ENCODE peak calls at places on chromosomes 1 and 21, in five cellular contexts. G is transverse colon, H is suprapubic skin, U is stomach, J is prostate gland. E is an unnamed sample.

GRCh38 chr21:45906196-45906805 is 75.3 kb upstream of the COL6A1 start:
- DNase-seq in G (no peak), H (peak; percentile 37), U (no peak), J (no peak), E (no peak)

GRCh38 chr1:222880586-222880985 is 65.7 kb downstream of the DISP1 start:
- DNase-seq in G (no peak), H (no peak), U (no peak), J (no peak), E (no peak)

GRCh38 chr21:45990741-45991605 is 9.4 kb downstream of the COL6A1 start:
- DNase-seq in G (peak; percentile 9), H (peak; percentile 59), U (no peak), J (no peak), E (peak; percentile 67)

GRCh38 chr21:36692125-36692843 is 6.6 kb upstream of the SIM2 start:
- DNase-seq in G (no peak), H (no peak), U (no peak), J (no peak), E (no peak)

GRCh38 chr21:38869196-38869595 is 63.5 kb downstream of the ETS2 start:
- DNase-seq in G (no peak), H (no peak), U (no peak), J (no peak), E (peak; percentile 72)

GRCh38 chr1:88302843-88303486 is 381.1 kb upstream of the PKN2 start:
- DNase-seq in G (no peak), H (no peak), U (no peak), J (peak; percentile 8), E (no peak)

GRCh38 chr1:113211467-113211866 is 138.5 kb downstream of the LRIG2 start:
- DNase-seq in G (no peak), H (no peak), U (no peak), J (no peak), E (no peak)

GRCh38 chr1:42947965-42948732 is 10.5 kb downstream of the SLC2A1 start:
- DNase-seq in G (no peak), H (no peak), U (no peak), J (no peak), E (no peak)

DNA sequence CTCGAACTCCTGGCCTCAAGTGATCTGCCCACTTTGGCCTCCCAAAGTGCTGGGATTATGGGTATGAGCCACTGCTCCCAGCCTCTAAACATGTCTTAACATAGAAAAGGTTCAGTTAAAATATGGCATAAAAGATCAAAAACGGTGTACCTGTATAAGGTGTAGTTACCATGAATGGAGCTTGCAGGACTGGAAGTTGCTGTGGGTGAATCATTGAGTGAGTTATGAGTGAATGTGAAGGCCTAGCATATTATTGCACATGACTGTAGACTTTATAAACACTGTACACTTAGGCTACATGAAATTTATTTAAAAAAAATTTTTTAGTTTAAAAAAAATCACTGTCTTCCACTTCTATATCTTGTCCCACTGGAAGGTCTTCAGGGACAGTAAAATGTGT is 15.7 kb downstream of the ABCD3 start:
- DNase-seq in G (no peak), H (no peak), U (no peak), J (no peak), E (no peak)
- H3K9me3 ChIP-seq in G (no peaks in the 10 kb centered on the region), H (peaks cover 10% of the 10 kb centered on the region), U (no peaks in the 10 kb centered on the region), J (no peaks in the 10 kb centered on the region), E (no peaks in the 10 kb centered on the region)

GRCh38 chr1:197496722-197497121 is 228.7 kb downstream of the CRB1 start:
- DNase-seq in G (no peak), H (no peak), U (no peak), J (no peak), E (no peak)
- TF ChIP-seq POLR2A in G (no peak), H (no peak), U (no peak), J (no peak), E (no peak)

DNA sequence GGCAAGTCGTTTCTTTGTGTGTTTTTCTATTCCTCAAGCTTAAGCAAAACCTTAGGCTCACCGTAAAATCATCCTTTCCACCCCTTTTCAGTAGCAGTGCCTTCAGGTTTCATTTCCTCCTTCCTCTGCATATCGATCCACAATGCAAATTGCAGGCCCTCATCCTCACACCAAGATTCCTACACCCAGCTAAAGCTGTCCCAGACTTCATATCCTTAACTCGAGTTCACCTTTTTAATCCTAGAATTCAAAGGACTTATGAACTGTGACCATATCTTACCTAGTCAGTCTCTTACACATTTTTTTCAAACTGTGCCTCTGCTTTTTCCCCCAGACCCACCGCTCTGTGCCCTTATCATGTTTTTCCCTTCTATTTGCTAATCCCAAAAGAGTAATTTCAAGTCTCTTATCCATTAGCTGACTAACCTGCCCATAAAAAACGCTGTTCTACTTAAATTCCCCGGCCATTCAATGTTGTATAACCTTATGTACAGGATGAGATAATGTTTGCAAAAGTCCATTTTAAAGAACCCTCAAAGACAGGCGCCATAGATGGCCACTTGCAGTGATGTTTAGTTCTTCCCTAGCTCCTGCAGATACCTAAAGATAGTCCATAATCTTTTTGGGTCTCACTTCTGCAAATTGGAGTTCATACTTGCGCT is 1.5 kb downstream of the AKIRIN1 start:
- DNase-seq in G (no peak), H (no peak), U (no peak), J (no peak), E (no peak)
- TF ChIP-seq POLR2AphosphoS5 in G (no peak), H (no peak), U (no peak), J (no peak), E (no peak)

GRCh38 chr1:49340576-49340975 is 563.9 kb upstream of the BEND5 start:
- DNase-seq in G (no peak), H (no peak), U (no peak), J (no peak), E (no peak)
- H3K9me3 ChIP-seq in G (no peaks in the 10 kb centered on the region), H (no peaks in the 10 kb centered on the region), U (no peaks in the 10 kb centered on the region), J (no peaks in the 10 kb centered on the region), E (no peaks in the 10 kb centered on the region)

GRCh38 chr21:43775795-43776430 is at the start of gene CSTB:
- DNase-seq in G (peak; percentile 87), H (peak; percentile 90), U (peak; percentile 80), J (peak; percentile 79), E (peak; percentile 90)
- TF ChIP-seq POLR2A in G (peak; percentile 91), H (peak; percentile 48), U (no peak), J (peak; percentile 89), E (peak; percentile 39)

E was measured in sigmoid colon.